ENCODE peak calls at places on chromosomes 2 and 18, in seven cellular contexts. W is mesendoderm, J is A673, U is pancreas, P is psoas muscle, B is SJSA1, Y is tibial artery. O is an unnamed sample.

GRCh38 chr2:240134466-240134865 is 1.6 kb downstream of the COPS9 start:
- DNase-seq in W (no peak), J (no peak), U (peak; percentile 25), P (no peak), B (no peak), Y (peak; percentile 24), O (no peak)

GRCh38 chr2:160859086-160859485 is 301.1 kb upstream of the TANK start:
- DNase-seq in W (no peak), J (peak; percentile 10), U (no peak), P (no peak), B (no peak), Y (no peak), O (no peak)

GRCh38 chr2:29075894-29076700 is 1.8 kb upstream of the PCARE start:
- DNase-seq in W (no peak), J (no peak), U (no peak), P (no peak), B (no peak), Y (no peak), O (peak; percentile 79)

GRCh38 chr2:108212671-108213070 is 27.1 kb upstream of the SULT1C3 start:
- DNase-seq in W (no peak), J (no peak), U (no peak), P (no peak), B (no peak), Y (no peak), O (no peak)

GRCh38 chr2:149800624-149801220 is 213.1 kb upstream of the MMADHC start:
- DNase-seq in W (peak; percentile 37), J (no peak), U (no peak), P (no peak), B (no peak), Y (no peak), O (no peak)

GRCh38 chr2:32284321-32284720 is 6.6 kb downstream of the YIPF4 start:
- DNase-seq in W (no peak), J (no peak), U (no peak), P (no peak), B (no peak), Y (no peak), O (no peak)

GRCh38 chr18:9474103-9474982 is 970 bp upstream of the RALBP1 start:
- DNase-seq in W (peak; percentile 19), J (no peak), U (no peak), P (no peak), B (peak; percentile 87), Y (no peak), O (no peak)

GRCh38 chr2:119598576-119598975 is 54.3 kb downstream of the CFAP221 start:
- DNase-seq in W (no peak), J (no peak), U (no peak), P (no peak), B (no peak), Y (no peak), O (no peak)

GRCh38 chr2:73593676-73594075 is 48.5 kb downstream of the NAT8 start:
- DNase-seq in W (no peak), J (no peak), U (no peak), P (no peak), B (no peak), Y (no peak), O (no peak)

DNA sequence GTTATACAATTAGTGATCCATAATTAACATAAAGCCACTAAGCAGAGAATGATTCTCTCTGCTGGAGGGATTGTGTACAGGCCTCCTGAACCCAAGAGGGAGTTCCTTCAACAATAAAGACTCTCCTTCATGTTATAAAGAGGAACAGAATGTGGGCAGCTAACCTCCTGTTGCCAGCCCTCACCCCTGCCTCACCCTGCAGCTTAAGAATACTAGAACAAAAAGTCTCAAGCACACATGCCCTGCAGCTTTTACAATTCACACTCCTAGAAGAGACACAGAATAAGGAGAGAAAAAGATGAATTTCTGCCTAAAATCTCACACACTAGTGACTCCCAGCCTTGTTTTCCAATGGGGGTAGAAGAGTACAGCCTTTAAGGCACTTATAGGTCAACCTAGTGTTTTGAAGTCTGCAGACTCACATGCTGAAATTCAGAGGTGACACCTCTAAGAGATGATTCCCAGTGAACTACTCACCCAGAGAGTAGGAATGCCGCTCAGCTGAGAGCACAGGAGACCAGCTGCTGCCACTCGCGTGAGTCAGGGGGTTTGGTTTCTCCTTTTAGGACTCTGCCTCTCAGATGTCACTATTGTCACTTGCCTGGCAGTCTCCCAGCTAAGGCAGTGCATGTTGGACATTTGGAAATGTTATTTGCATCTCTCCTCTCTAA is 32.5 kb upstream of the IL1RL1 start:
- DNase-seq in W (peak; percentile 42), J (no peak), U (no peak), P (peak; percentile 28), B (no peak), Y (no peak), O (no peak)
- H3K4me3 ChIP-seq in W (no peak overlapping the region), J (no peak overlapping the region), U (no peak overlapping the region), P (no peak overlapping the region), B (no peak overlapping the region), Y (no peak overlapping the region), O (no peak overlapping the region)

GRCh38 chr18:32761231-32761785 is 11.5 kb downstream of the KLHL14 start:
- DNase-seq in W (no peak), J (no peak), U (no peak), P (no peak), B (no peak), Y (no peak), O (no peak)
- H3K4me3 ChIP-seq in W (no peak overlapping the region), J (no peak overlapping the region), U (no peak overlapping the region), P (no peak overlapping the region), B (no peak overlapping the region), Y (no peak overlapping the region), O (no peak overlapping the region)

DNA sequence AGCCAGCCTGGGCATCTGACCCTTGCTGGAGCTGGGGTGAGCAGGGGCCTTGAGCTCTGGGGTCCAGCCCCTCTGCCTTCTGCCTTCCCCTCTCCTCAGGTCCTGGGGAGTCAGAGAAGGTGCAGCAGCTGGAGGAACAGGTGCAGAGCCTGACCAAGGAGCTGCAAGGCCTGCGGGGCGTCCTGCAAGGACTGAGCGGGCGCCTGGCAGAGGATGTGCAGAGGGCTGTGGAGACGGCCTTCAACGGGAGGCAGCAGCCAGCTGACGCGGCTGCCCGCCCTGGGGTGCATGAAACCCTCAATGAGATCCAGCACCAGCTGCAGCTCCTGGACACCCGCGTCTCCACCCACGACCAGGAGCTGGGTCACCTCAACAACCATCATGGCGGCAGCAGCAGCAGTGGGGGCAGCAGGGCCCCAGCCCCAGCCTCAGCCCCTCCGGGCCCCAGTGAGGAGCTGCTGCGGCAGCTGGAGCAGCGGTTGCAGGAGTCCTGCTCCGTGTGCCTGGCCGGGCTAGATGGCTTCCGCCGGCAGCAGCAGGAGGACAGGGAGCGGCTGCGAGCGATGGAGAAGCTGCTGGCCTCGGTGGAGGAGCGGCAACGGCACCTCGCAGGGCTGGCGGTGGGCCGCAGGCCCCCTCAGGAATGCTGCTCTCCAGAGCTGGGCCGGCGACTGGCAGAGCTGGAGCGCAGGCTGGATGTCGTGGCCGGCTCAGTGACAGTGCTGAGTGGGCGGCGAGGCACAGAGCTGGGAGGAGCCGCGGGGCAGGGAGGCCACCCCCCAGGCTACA is 3.8 kb downstream of the EMILIN1 start:
- DNase-seq in W (no peak), J (no peak), U (peak; percentile 81), P (peak; percentile 16), B (no peak), Y (no peak), O (no peak)
- H3K4me3 ChIP-seq in W (no peak overlapping the region), J (no peak overlapping the region), U (no peak overlapping the region), P (peak overlapping the region; percentile 64), B (no peak overlapping the region), Y (no peak overlapping the region), O (no peak overlapping the region)

DNA sequence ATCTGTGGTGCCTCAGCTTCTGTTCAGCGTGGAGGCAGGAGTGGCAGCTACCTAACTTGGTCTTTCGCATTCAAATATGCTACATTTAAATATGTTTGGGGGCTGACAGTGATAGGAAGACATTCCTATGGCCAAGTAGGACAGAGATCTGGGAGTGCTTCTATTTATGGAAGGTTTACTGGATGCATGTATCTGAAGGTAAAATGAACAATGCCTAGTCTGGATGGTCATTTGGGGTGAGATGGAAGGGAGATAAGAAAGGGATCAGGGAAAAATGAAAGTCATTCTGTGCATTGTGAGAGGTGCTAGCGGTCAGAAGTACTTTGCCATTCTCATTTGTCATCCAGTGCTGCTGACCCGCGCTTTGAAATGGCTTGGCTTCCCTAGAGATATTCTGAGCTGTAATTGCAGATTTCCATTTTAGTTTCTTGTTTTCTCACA is 300.9 kb upstream of the FBXO11 start:
- DNase-seq in W (no peak), J (no peak), U (no peak), P (no peak), B (no peak), Y (no peak), O (no peak)
- H3K4me3 ChIP-seq in W (no peak overlapping the region), J (no peak overlapping the region), U (no peak overlapping the region), P (no peak overlapping the region), B (no peak overlapping the region), Y (no peak overlapping the region), O (no peak overlapping the region)

GRCh38 chr2:172826522-172826921 is 90.9 kb downstream of the RAPGEF4 start:
- DNase-seq in W (no peak), J (no peak), U (no peak), P (no peak), B (no peak), Y (no peak), O (no peak)

GRCh38 chr2:172823451-172823850 is 87.8 kb downstream of the RAPGEF4 start:
- DNase-seq in W (no peak), J (no peak), U (no peak), P (no peak), B (no peak), Y (no peak), O (no peak)

GRCh38 chr2:172819943-172820342 is 84.3 kb downstream of the RAPGEF4 start:
- DNase-seq in W (no peak), J (no peak), U (no peak), P (no peak), B (no peak), Y (no peak), O (no peak)

GRCh38 chr2:172821370-172822338 is 86.0 kb downstream of the RAPGEF4 start:
- DNase-seq in W (no peak), J (no peak), U (no peak), P (no peak), B (no peak), Y (no peak), O (no peak)

DNA sequence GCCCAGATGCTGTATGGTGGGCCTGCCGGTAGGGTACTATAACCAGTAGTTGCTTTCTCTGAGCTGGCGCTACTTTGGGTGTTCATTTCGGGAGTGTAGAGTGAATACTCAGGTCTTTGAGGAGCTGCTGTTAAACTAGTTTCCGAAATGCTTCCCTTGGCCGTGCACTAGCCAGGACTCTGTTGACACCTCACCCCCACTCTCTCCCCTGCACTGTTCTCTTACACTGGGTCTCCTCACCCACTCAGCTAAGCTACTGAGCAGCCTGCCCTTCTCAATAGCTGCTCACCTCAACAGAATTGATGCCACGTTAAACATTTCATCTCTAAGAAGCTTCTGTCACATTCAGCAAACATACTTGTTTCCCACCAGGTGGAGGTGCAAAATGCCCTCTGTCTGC is 86.9 kb downstream of the RAPGEF4 start:
- DNase-seq in W (no peak), J (no peak), U (no peak), P (no peak), B (no peak), Y (no peak), O (no peak)
- H3K4me3 ChIP-seq in W (no peak overlapping the region), J (no peak overlapping the region), U (peak overlapping the region; percentile 17), P (peak overlapping the region; percentile 53), B (no peak overlapping the region), Y (no peak overlapping the region), O (peak overlapping the region; percentile 56)